ENCODE peak calls at places on chromosomes 11 and 22, in ten cellular contexts. E, J, U, C, I, B, D, T, W and K are unnamed samples.

GRCh38 chr11:65786786-65787636 is at the start of gene OVOL1:
- DNase-seq in E (peak), J (no peak), U (no peak), C (peak), I (no peak), B (no peak), D (no peak), T (no peak), W (no peak), K (no peak)

GRCh38 chr11:107928767-107929507 is 689 bp downstream of the RAB39A start:
- DNase-seq in E (no peak), J (no peak), U (no peak), C (no peak), I (peak), B (no peak), D (no peak), T (no peak), W (peak), K (no peak)

GRCh38 chr22:37166675-37167066 is 17.0 kb upstream of the IL2RB start:
- DNase-seq in E (peak), J (peak), U (peak), C (no peak), I (peak), B (peak), D (peak), T (no peak), W (peak), K (peak)

GRCh38 chr11:47991266-47991830 is 11.0 kb downstream of the PTPRJ start:
- DNase-seq in E (peak), J (peak), U (no peak), C (no peak), I (peak), B (no peak), D (no peak), T (no peak), W (no peak), K (no peak)

GRCh38 chr11:59559886-59560285 is 48.5 kb downstream of the OR4D9 start:
- DNase-seq in E (no peak), J (no peak), U (no peak), C (no peak), I (no peak), B (no peak), D (no peak), T (no peak), W (no peak), K (no peak)

GRCh38 chr22:19579880-19580279 is 55.7 kb upstream of the CLDN5 start:
- DNase-seq in E (peak), J (peak), U (peak), C (no peak), I (no peak), B (peak), D (peak), T (no peak), W (peak), K (no peak)

GRCh38 chr11:34676227-34676626 is 55.3 kb downstream of the EHF start:
- DNase-seq in E (no peak), J (no peak), U (no peak), C (no peak), I (no peak), B (no peak), D (no peak), T (no peak), W (no peak), K (no peak)

GRCh38 chr22:29030016-29030617 is 31.5 kb downstream of the C22orf31 start:
- DNase-seq in E (peak), J (no peak), U (no peak), C (peak), I (no peak), B (peak), D (peak), T (no peak), W (no peak), K (no peak)

GRCh38 chr11:120216426-120217102 is 5.7 kb downstream of the OAF start:
- DNase-seq in E (no peak), J (no peak), U (no peak), C (no peak), I (no peak), B (no peak), D (no peak), T (no peak), W (peak), K (no peak)

GRCh38 chr11:96781082-96781481 is 391.3 kb downstream of the JRKL start:
- DNase-seq in E (peak), J (peak), U (no peak), C (no peak), I (no peak), B (peak), D (no peak), T (no peak), W (no peak), K (no peak)

GRCh38 chr22:17781319-17782031 is 7.2 kb upstream of the BID start:
- DNase-seq in E (peak), J (peak), U (no peak), C (no peak), I (peak), B (peak), D (peak), T (no peak), W (no peak), K (no peak)

GRCh38 chr11:63020671-63021255 is 5.1 kb upstream of the SLC22A8 start:
- DNase-seq in E (peak), J (no peak), U (no peak), C (peak), I (peak), B (no peak), D (no peak), T (peak), W (no peak), K (no peak)

GRCh38 chr22:44531487-44531886 is 33.5 kb upstream of the RTL6 start:
- DNase-seq in E (no peak), J (no peak), U (no peak), C (no peak), I (no peak), B (no peak), D (no peak), T (no peak), W (no peak), K (no peak)

DNA sequence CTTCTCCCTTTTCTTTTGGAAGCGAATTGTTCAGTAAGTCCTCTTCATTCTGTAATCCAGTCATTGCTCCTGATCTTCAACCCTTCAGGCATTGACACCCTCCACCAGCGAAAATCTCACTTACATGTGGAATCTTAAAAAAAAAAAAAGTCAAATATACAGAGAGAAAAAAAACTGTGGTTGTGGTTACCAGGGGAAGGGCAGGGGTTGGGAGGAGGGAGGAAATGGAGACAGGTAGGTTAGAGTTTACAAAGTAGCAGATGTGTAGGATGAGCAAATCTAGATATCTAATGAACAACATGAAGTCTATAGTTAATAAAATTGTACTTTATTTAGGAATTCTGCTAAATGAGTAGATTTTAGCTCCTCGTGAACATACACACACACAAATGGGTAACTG is 17.7 kb upstream of the TMEM123 start:
- DNase-seq in E (no peak), J (no peak), U (no peak), C (no peak), I (no peak), B (no peak), D (no peak), T (no peak), W (no peak), K (no peak)
- H3K4me3 ChIP-seq in E (no peak), J (no peak), U (no peak), C (no peak), I (no peak), B (no peak), D (no peak), T (no peak), W (no peak), K (no peak)

GRCh38 chr11:26649884-26650283 is 72.0 kb downstream of the SLC5A12 start:
- DNase-seq in E (peak), J (peak), U (no peak), C (peak), I (peak), B (peak), D (peak), T (peak), W (no peak), K (no peak)
- H3K4me3 ChIP-seq in E (no peak), J (no peak), U (no peak), C (no peak), I (no peak), B (no peak), D (no peak), T (no peak), W (no peak), K (no peak)

GRCh38 chr11:61835663-61836024 is 7.5 kb downstream of the FADS2 start:
- DNase-seq in E (no peak), J (no peak), U (no peak), C (no peak), I (no peak), B (no peak), D (no peak), T (no peak), W (no peak), K (no peak)

GRCh38 chr11:61833926-61834277 is 5.8 kb downstream of the FADS2 start:
- DNase-seq in E (no peak), J (no peak), U (no peak), C (no peak), I (no peak), B (no peak), D (no peak), T (no peak), W (no peak), K (no peak)

GRCh38 chr11:61833478-61833877 is 5.4 kb downstream of the FADS2 start:
- DNase-seq in E (no peak), J (no peak), U (no peak), C (no peak), I (no peak), B (no peak), D (no peak), T (no peak), W (no peak), K (no peak)

GRCh38 chr11:61832758-61833157 is 4.7 kb downstream of the FADS2 start:
- DNase-seq in E (no peak), J (no peak), U (no peak), C (no peak), I (no peak), B (no peak), D (no peak), T (no peak), W (peak), K (no peak)

DNA sequence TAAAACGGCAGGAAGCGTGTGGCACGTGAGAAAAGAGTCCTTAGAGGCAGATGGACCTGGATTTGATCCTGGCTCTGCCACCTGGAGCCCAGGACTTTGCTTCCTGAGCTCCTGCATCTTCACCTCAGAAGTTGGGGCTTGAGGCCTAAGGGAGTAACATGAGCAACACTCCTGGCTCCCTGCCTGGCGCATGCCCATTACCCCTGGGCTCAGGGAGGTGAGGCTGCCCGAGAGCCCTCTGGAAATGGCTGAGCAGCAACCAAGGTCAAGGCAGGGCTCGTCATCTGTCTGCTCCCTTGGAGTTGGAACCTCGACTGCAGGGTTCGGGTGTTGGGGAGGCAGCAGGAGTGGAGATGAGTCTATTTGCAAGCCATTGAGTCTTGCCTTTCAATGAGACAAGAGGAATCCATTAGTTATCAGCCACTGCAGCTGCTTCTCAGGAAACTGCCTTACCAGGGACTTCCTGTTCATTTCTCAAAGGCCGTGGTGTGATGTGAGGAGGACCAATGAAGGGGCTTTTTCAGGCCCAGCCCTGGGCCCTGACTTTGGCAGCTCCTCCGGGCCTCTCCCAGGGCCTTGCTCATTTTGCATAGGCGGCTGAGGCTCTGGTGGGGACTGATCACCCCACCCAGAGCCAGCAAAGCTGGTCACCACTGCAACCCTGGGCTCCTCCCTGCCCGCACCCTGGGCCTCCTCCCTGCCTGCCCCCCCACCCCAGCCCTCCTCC is 6.3 kb downstream of the FADS2 start:
- DNase-seq in E (peak), J (peak), U (peak), C (no peak), I (no peak), B (peak), D (peak), T (no peak), W (peak), K (no peak)
- H3K4me3 ChIP-seq in E (no peak), J (no peak), U (no peak), C (no peak), I (no peak), B (no peak), D (no peak), T (no peak), W (no peak), K (peak)

DNA sequence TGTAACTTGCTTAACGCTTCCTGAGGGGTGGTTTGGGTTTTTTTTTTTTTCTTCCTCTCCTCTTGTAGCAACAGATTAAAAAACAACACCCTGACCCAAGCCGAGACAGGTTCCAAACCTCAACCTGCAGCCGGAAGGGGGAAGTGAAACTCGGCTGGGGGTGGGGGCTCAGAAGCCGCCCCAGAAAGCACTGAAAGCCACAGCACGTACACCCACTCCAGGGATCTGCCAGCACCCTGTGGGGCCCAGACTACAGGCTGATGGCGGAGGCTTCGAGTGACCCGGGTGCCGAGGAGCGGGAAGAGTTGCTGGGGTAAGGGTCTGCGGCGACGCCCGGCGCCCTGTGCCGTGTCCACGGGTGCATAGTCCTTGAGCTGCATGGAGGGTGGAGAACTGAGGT is at the start of gene LSP1:
- DNase-seq in E (no peak), J (no peak), U (no peak), C (no peak), I (no peak), B (no peak), D (no peak), T (no peak), W (no peak), K (no peak)
- H3K4me3 ChIP-seq in E (no peak), J (no peak), U (no peak), C (no peak), I (no peak), B (no peak), D (no peak), T (no peak), W (peak), K (peak)